ENCODE peak calls at places on chromosomes 16 and 17, in four cellular contexts. U is T-helper 1 cell, E is heart right ventricle, K is activated T-cell treated with anti-CD3 and anti-CD28 coated beads for 24 hours. F is an unnamed sample.
A peak's percentile ranks its signal among the peaks of the same experiment; 100 is the strongest.

GRCh38 chr16:2156025-2156848 is 655 bp downstream of the TRAF7 start:
- DNase-seq in U (no peak), E (no peak), K (no peak), F (no peak)

GRCh38 chr17:76154935-76155845 is 14.1 kb upstream of the FOXJ1 start:
- DNase-seq in U (no peak), E (no peak), K (no peak), F (no peak)

GRCh38 chr17:78359216-78359935 is 501 bp downstream of the SOCS3 start:
- DNase-seq in U (no peak), E (no peak), K (no peak), F (no peak)

GRCh38 chr17:51435641-51436091 is 175.3 kb downstream of the UTP18 start:
- DNase-seq in U (no peak), E (peak; percentile 9), K (no peak), F (no peak)

GRCh38 chr16:969508-970378 is 1.0 kb downstream of the LMF1 start:
- DNase-seq in U (no peak), E (peak; percentile 40), K (no peak), F (no peak)

GRCh38 chr17:74529243-74529642 is 2.0 kb downstream of the CD300LB start:
- DNase-seq in U (no peak), E (no peak), K (no peak), F (no peak)

GRCh38 chr17:21258593-21258992 is 5.4 kb upstream of the NATD1 start:
- DNase-seq in U (no peak), E (no peak), K (no peak), F (no peak)

GRCh38 chr17:19583871-19584270 is 50.2 kb downstream of the SLC47A1 start:
- DNase-seq in U (no peak), E (no peak), K (no peak), F (no peak)

GRCh38 chr16:16828913-16829398 is 450.0 kb downstream of the NPIPA7 start:
- DNase-seq in U (no peak), E (no peak), K (no peak), F (no peak)

GRCh38 chr17:76240461-76241204 is at the start of gene RNF157:
- DNase-seq in U (peak; percentile 58), E (peak; percentile 32), K (peak; percentile 50), F (peak; percentile 57)

GRCh38 chr16:70778901-70779309 is 22.1 kb downstream of the VAC14 start:
- DNase-seq in U (no peak), E (peak; percentile 63), K (no peak), F (no peak)

GRCh38 chr17:48751733-48752398 is 23.3 kb upstream of the HOXB13 start:
- DNase-seq in U (no peak), E (no peak), K (no peak), F (no peak)

GRCh38 chr17:76791053-76791980 is 53.4 kb downstream of the MFSD11 start:
- DNase-seq in U (no peak), E (no peak), K (peak; percentile 11), F (no peak)

GRCh38 chr17:50125420-50125997 is 4.5 kb downstream of the SAMD14 start:
- DNase-seq in U (no peak), E (no peak), K (no peak), F (no peak)

GRCh38 chr17:80943346-80944145 is 48.1 kb upstream of the CHMP6 start:
- DNase-seq in U (no peak), E (no peak), K (no peak), F (no peak)

GRCh38 chr16:47523342-47524006 is 62.3 kb downstream of the PHKB start:
- DNase-seq in U (no peak), E (no peak), K (no peak), F (no peak)